ENCODE peak calls at places on chromosomes 12 and 14, in five cellular contexts. E, Y, X, B and I are unnamed samples.

GRCh38 chr14:57293851-57294837 is 25.4 kb downstream of the AP5M1 start:
- DNase-seq in E (peak), Y (no peak), X (no peak), B (no peak), I (no peak)

GRCh38 chr12:726281-727140 is 25.9 kb upstream of the WNK1 start:
- DNase-seq in E (peak), Y (no peak), X (no peak), B (no peak), I (no peak)

GRCh38 chr14:19878029-19878642 is 3.2 kb downstream of the OR4K2 start:
- DNase-seq in E (peak), Y (no peak), X (no peak), B (no peak), I (no peak)

GRCh38 chr14:95523818-95524448 is 7.5 kb upstream of the SYNE3 start:
- DNase-seq in E (no peak), Y (no peak), X (peak), B (peak), I (peak)

GRCh38 chr14:68172664-68173063 is 353.1 kb downstream of the RAD51B start:
- DNase-seq in E (no peak), Y (no peak), X (no peak), B (no peak), I (no peak)

GRCh38 chr12:124930576-124930975 is 16.1 kb upstream of the UBC start:
- DNase-seq in E (no peak), Y (no peak), X (no peak), B (no peak), I (peak)

GRCh38 chr14:104113631-104114420 is 24.6 kb upstream of the KIF26A start:
- DNase-seq in E (no peak), Y (no peak), X (no peak), B (no peak), I (peak)

GRCh38 chr12:94309348-94309747 is 150.3 kb downstream of the CEP83 start:
- DNase-seq in E (no peak), Y (no peak), X (no peak), B (no peak), I (no peak)

GRCh38 chr14:96598332-96598928 is 96.2 kb downstream of the PAPOLA start:
- DNase-seq in E (no peak), Y (no peak), X (no peak), B (no peak), I (no peak)

GRCh38 chr14:21084396-21084795 is 14.1 kb downstream of the ZNF219 start:
- DNase-seq in E (no peak), Y (no peak), X (no peak), B (no peak), I (no peak)

GRCh38 chr12:113361574-113362370 is 3.4 kb downstream of the PLBD2 start:
- DNase-seq in E (no peak), Y (no peak), X (no peak), B (no peak), I (no peak)

GRCh38 chr14:89266754-89267153 is 150.3 kb downstream of the FOXN3 start:
- DNase-seq in E (no peak), Y (no peak), X (no peak), B (no peak), I (no peak)

GRCh38 chr14:66401447-66402095 is 84.6 kb upstream of the CCDC196 start:
- DNase-seq in E (no peak), Y (no peak), X (no peak), B (no peak), I (no peak)

GRCh38 chr12:108247130-108247529 is 92.0 kb downstream of the CMKLR1 start:
- DNase-seq in E (no peak), Y (no peak), X (no peak), B (no peak), I (no peak)

GRCh38 chr14:74459289-74459946 is 33.4 kb upstream of the SYNDIG1L start:
- DNase-seq in E (peak), Y (no peak), X (no peak), B (no peak), I (no peak)